ENCODE peak calls at places on chromosome 9, in nine cellular contexts. P, B, I, X, M, Y, L, R and V are unnamed samples.

GRCh38 chr9:94952553-94953373 is 226.3 kb downstream of the AOPEP start:
- DNase-seq in B (peak), L (no peak), Y (peak), I (no peak), X (no peak), R (no peak), M (peak), P (peak), V (peak)

GRCh38 chr9:93549636-93550035 is 26.7 kb upstream of the PHF2 start:
- DNase-seq in M (no peak), R (no peak), B (no peak), L (no peak), X (no peak), I (no peak), Y (no peak), P (no peak), V (no peak)

GRCh38 chr9:882416-882931 is 41.0 kb downstream of the DMRT1 start:
- DNase-seq in M (no peak), P (peak), I (no peak), X (no peak), L (no peak), R (peak), Y (no peak), B (no peak), V (no peak)

GRCh38 chr9:70195456-70195855 is 63.3 kb upstream of the SMC5 start:
- DNase-seq in I (no peak), P (no peak), R (no peak), Y (no peak), B (no peak), M (no peak), L (no peak), X (peak), V (peak)

GRCh38 chr9:101536938-101537337 is 3.3 kb downstream of the RNF20 start:
- DNase-seq in P (peak), B (peak), R (peak), M (no peak), I (no peak), X (peak), Y (no peak), L (no peak), V (peak)

GRCh38 chr9:78000221-78000620 is 31.4 kb downstream of the GNAQ start:
- DNase-seq in B (no peak), P (no peak), R (no peak), Y (no peak), M (no peak), L (no peak), X (no peak), I (no peak), V (no peak)

GRCh38 chr9:94899464-94900221 is 173.1 kb downstream of the AOPEP start:
- DNase-seq in B (no peak), L (no peak), P (no peak), Y (no peak), R (no peak), X (no peak), M (no peak), I (no peak), V (no peak)

GRCh38 chr9:17135578-17135904 is 701 bp downstream of the CNTLN start:
- DNase-seq in B (no peak), I (no peak), P (no peak), X (peak), L (peak), R (no peak), M (no peak), Y (no peak), V (no peak)

GRCh38 chr9:6226696-6227095 is 11.1 kb downstream of the IL33 start:
- DNase-seq in X (peak), Y (no peak), R (no peak), L (no peak), I (no peak), M (no peak), B (peak), P (peak), V (peak)

GRCh38 chr9:134504106-134504385 is 137.6 kb upstream of the COL5A1 start:
- DNase-seq in P (no peak), X (no peak), I (no peak), B (no peak), M (no peak), L (no peak), R (no peak), Y (no peak), V (no peak)

GRCh38 chr9:34124103-34124502 is 2.4 kb downstream of the DCAF12 start:
- DNase-seq in P (peak), Y (no peak), L (no peak), M (no peak), I (peak), B (no peak), R (peak), X (no peak), V (no peak)

GRCh38 chr9:694499-695154 is 146.9 kb upstream of the DMRT1 start:
- DNase-seq in Y (no peak), M (no peak), L (no peak), X (peak), R (no peak), B (peak), I (no peak), P (no peak), V (peak)

GRCh38 chr9:123776856-123777560 is 152.9 kb downstream of the DENND1A start:
- DNase-seq in R (no peak), B (no peak), Y (no peak), I (no peak), M (no peak), X (no peak), P (no peak), L (no peak), V (no peak)

GRCh38 chr9:95750725-95751644 is 124.5 kb upstream of the ERCC6L2 start:
- DNase-seq in B (no peak), X (no peak), Y (no peak), M (no peak), L (no peak), R (no peak), P (peak), I (no peak), V (no peak)

GRCh38 chr9:95936579-95937075 is 61.1 kb downstream of the ERCC6L2 start:
- DNase-seq in Y (no peak), B (no peak), P (no peak), R (no peak), X (no peak), L (no peak), I (no peak), M (no peak), V (no peak)

GRCh38 chr9:129436751-129437625 is 183.9 kb downstream of the C9orf50 start:
- DNase-seq in I (no peak), P (no peak), X (no peak), L (no peak), R (peak), Y (peak), B (peak), M (no peak), V (peak)

GRCh38 chr9:84439253-84439652 is 98.7 kb upstream of the SLC28A3 start:
- DNase-seq in L (no peak), Y (no peak), B (no peak), P (no peak), R (no peak), X (no peak), M (no peak), I (no peak), V (peak)

GRCh38 chr9:34451545-34451944 is 6.8 kb downstream of the FAM219A start:
- DNase-seq in B (peak), X (no peak), P (peak), I (no peak), M (peak), R (peak), Y (no peak), L (no peak), V (no peak)

GRCh38 chr9:133144142-133144886 is 19.4 kb downstream of the GBGT1 start:
- DNase-seq in I (peak), Y (no peak), L (peak), M (peak), P (peak), B (peak), X (peak), R (peak), V (peak)

GRCh38 chr9:21465859-21466518 is 16.1 kb downstream of the IFNE start:
- DNase-seq in I (no peak), Y (no peak), P (peak), M (peak), B (peak), L (no peak), R (peak), X (peak), V (peak)

GRCh38 chr9:7980691-7981289 is 181.2 kb upstream of the DMAC1 start:
- DNase-seq in Y (no peak), L (no peak), I (no peak), M (no peak), B (no peak), P (no peak), R (no peak), X (no peak), V (no peak)

GRCh38 chr9:121684381-121685145 is 33.1 kb downstream of the DAB2IP start:
- DNase-seq in M (peak), B (no peak), Y (no peak), R (peak), X (no peak), P (peak), I (peak), L (no peak), V (peak)

GRCh38 chr9:20255052-20255451 is 367.2 kb downstream of the MLLT3 start:
- DNase-seq in B (peak), M (no peak), Y (no peak), P (no peak), I (no peak), R (no peak), L (no peak), X (no peak), V (no peak)

GRCh38 chr9:81652058-81652457 is 37.3 kb downstream of the TLE1 start:
- DNase-seq in M (no peak), P (no peak), L (no peak), Y (no peak), I (no peak), X (no peak), B (no peak), R (no peak), V (no peak)

GRCh38 chr9:70480405-70480980 is 66.0 kb upstream of the KLF9 start:
- DNase-seq in Y (peak), L (peak), P (no peak), B (peak), I (peak), M (no peak), R (no peak), X (peak), V (peak)

GRCh38 chr9:438961-439768 is 224.5 kb downstream of the DOCK8 start:
- DNase-seq in P (no peak), R (peak), I (peak), Y (no peak), M (no peak), B (peak), X (no peak), L (no peak), V (peak)

DNA sequence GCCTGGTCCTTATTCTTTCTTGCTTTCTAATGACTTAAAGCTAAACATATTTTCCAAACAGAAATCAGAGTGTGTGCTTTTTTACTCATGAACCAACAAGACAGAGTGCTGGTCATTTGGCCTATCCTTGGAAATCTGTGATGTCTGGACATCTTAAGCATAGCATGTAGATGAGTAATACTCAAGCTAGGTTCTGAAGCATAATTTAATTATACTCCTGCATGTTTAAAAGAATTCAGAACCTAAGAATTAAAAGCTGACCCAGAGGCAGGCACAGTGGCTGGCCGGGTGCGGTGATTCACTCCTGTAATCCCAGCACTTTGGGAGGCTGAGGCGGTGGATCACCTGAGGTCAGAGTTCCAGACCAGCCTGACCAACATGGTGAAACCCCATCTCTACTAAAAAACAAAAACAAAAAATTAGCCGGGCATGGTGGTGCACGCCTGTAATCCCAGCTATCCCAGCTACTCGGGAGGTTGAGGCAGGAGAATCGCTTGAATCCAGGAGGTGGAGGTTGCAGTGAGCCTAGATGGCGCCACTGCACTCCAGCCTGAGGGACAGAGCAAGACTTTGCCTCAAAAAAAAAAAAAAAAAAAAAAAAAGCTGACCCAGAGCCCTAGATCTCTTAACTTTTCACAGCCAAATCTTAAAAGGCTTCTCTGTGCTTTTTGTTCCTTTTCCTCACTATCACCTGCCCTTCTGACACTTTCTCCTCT is 16.2 kb upstream of the TJP2 start:
- DNase-seq in R (no peak), M (no peak), B (peak), Y (no peak), I (no peak), X (peak), L (no peak), P (no peak), V (peak)
- TF ChIP-seq CTCF in R (peak), M (peak), B (peak), Y (no peak), I (no peak), X (peak), L (peak), P (no peak), V (peak)

GRCh38 chr9:86633904-86634303 is 279.7 kb upstream of the TUT7 start:
- DNase-seq in R (no peak), Y (no peak), X (no peak), B (no peak), M (no peak), L (no peak), I (no peak), P (no peak), V (no peak)
- TF ChIP-seq CTCF in R (no peak), Y (no peak), X (no peak), B (no peak), M (no peak), L (no peak), I (no peak), P (no peak), V (no peak)

GRCh38 chr9:111917201-111917600 is 20.6 kb downstream of the UGCG start:
- DNase-seq in R (no peak), M (no peak), B (no peak), X (no peak), P (peak), L (peak), Y (no peak), I (no peak), V (no peak)

GRCh38 chr9:111916234-111916645 is 19.6 kb downstream of the UGCG start:
- DNase-seq in I (no peak), M (peak), X (no peak), R (no peak), P (peak), Y (no peak), L (no peak), B (no peak), V (no peak)

GRCh38 chr9:111915425-111915758 is 18.8 kb downstream of the UGCG start:
- DNase-seq in M (no peak), I (no peak), R (no peak), B (no peak), X (no peak), Y (no peak), P (no peak), L (no peak), V (no peak)

GRCh38 chr9:111913159-111913558 is 16.5 kb downstream of the UGCG start:
- DNase-seq in M (no peak), I (no peak), R (no peak), P (no peak), B (no peak), Y (no peak), X (no peak), L (no peak), V (no peak)

GRCh38 chr9:111914749-111915424 is 18.3 kb downstream of the UGCG start:
- DNase-seq in R (no peak), Y (no peak), M (no peak), L (no peak), P (peak), B (no peak), X (no peak), I (no peak), V (peak)
- TF ChIP-seq CTCF in R (no peak), Y (no peak), M (no peak), L (no peak), P (no peak), B (no peak), X (no peak), I (no peak), V (no peak)

DNA sequence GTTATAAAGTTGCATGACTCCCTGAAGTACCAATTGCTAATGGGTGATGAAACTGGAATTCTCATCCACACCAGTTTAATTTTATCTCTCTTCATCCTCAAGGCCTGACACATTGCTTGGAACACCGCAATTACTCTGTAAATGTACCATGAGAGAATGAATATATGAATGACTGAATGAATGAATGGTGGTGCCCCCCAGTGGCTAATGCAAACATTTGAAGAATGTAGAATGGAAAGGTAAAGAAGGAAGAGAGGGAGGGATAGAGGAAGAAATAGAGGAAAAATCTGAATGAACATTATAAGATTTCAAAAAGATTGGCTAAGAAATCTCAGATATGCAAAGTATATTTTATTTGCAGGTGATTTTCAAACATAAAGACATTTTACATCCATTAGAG is 13.1 kb downstream of the PAPPA start:
- DNase-seq in X (no peak), M (no peak), P (no peak), L (no peak), I (no peak), Y (no peak), R (no peak), B (no peak), V (no peak)
- TF ChIP-seq CTCF in X (peak), M (peak), P (peak), L (no peak), I (no peak), Y (no peak), R (no peak), B (peak), V (peak)

GRCh38 chr9:106560540-106560939 is 302.4 kb upstream of the ZNF462 start:
- DNase-seq in X (no peak), B (no peak), I (no peak), R (peak), P (no peak), Y (no peak), L (no peak), M (no peak), V (no peak)
- TF ChIP-seq CTCF in X (peak), B (peak), I (no peak), R (peak), P (peak), Y (no peak), L (no peak), M (peak), V (no peak)

DNA sequence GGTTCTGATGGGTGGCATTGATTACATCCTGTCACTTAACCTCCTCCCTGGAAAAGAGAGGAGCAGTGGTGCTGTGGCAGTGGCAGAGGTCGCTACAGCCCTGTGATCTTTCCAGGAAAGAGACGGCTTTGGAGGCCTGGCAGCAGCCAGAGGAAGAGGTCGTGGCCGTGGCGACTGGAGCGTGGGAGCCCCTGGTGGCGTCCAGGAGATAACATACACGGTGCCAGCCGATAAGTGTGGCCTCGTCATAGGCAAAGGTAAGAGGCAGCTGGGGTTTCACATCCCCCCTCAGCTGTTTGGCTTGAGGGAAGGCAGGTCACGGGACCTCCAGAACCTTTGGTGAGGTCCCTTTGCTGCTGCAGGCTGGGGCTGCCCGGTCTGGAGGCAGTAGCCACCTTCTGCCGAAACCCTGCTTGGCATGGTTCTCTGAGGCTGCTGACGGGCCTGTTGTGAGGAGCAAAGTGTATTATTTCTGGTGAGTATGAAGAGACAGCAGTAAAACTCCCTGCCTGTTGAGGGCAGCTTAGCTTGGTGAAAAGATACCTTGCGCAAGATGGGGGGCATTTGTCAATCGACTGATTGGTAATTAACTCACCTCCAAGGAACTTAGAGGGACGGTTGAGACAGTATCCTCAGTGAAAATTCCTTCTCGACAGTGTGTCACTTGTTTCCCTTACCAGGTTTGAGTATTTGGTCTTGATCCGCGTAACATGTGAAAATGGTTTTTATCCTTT is 38.0 kb upstream of the PRDM12 start:
- DNase-seq in P (no peak), R (no peak), L (peak), B (no peak), M (no peak), I (no peak), Y (no peak), X (no peak), V (no peak)
- TF ChIP-seq CTCF in P (no peak), R (no peak), L (peak), B (no peak), M (no peak), I (no peak), Y (no peak), X (peak), V (no peak)

GRCh38 chr9:35835216-35835604 is 6.2 kb downstream of the TMEM8B start:
- DNase-seq in Y (no peak), X (no peak), L (no peak), I (no peak), P (no peak), M (no peak), R (no peak), B (no peak), V (no peak)
- TF ChIP-seq CTCF in Y (no peak), X (peak), L (no peak), I (no peak), P (peak), M (peak), R (peak), B (peak), V (peak)

GRCh38 chr9:130707225-130707976 is 13.8 kb downstream of the EXOSC2 start:
- DNase-seq in I (no peak), B (peak), P (peak), M (peak), Y (no peak), L (peak), R (peak), X (peak), V (peak)
- TF ChIP-seq CTCF in I (peak), B (peak), P (peak), M (peak), Y (peak), L (peak), R (peak), X (peak), V (peak)

GRCh38 chr9:88312517-88313103 is 75.6 kb upstream of the SPIN1 start:
- DNase-seq in Y (no peak), X (no peak), M (no peak), I (no peak), B (no peak), L (no peak), P (no peak), R (no peak), V (no peak)

GRCh38 chr9:88313364-88314220 is 74.7 kb upstream of the SPIN1 start:
- DNase-seq in L (no peak), I (no peak), X (no peak), R (peak), P (no peak), Y (no peak), B (no peak), M (no peak), V (no peak)

GRCh38 chr9:88312070-88312469 is 76.2 kb upstream of the SPIN1 start:
- DNase-seq in B (no peak), X (no peak), Y (no peak), R (no peak), I (no peak), L (no peak), M (no peak), P (no peak), V (no peak)

GRCh38 chr9:88308831-88309230 is 79.4 kb upstream of the SPIN1 start:
- DNase-seq in R (no peak), P (no peak), I (no peak), B (no peak), L (no peak), X (no peak), M (no peak), Y (no peak), V (no peak)

GRCh38 chr9:88310310-88310980 is 77.8 kb upstream of the SPIN1 start:
- DNase-seq in X (no peak), L (no peak), B (no peak), Y (no peak), P (no peak), I (no peak), R (peak), M (no peak), V (peak)
- TF ChIP-seq CTCF in X (no peak), L (no peak), B (no peak), Y (no peak), P (no peak), I (no peak), R (peak), M (no peak), V (peak)

DNA sequence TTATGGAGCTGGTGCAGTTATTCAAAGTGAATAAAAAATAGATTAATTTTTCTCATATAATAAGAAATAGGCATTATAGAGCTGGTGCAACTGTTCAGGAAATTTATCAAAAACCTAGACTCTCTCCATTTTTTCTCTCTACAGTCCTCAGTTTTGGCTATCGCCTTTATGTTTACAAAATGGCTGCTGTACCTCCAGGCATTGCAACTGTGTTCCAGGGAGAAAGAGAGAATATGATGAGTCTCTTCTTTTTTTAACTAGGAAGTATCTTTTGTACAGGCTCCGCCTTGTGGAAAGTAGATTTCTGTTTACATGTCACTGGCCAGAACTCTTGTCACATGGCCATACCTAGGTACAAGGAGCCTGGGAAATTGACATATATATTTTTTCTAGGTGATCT is 3.1 kb upstream of the TGFBR1 start:
- DNase-seq in B (no peak), X (no peak), P (no peak), I (no peak), L (no peak), Y (no peak), M (no peak), R (no peak), V (no peak)
- TF ChIP-seq CTCF in B (no peak), X (no peak), P (no peak), I (no peak), L (no peak), Y (no peak), M (no peak), R (no peak), V (no peak)